ENCODE peak calls at places on chromosomes 16 and 17, in seven cellular contexts. T, W, F, J, S, I and A are unnamed samples. For H3K36me3, the result is how much of the 10 kb centered on the place peaks cover.

GRCh38 chr17:83085103-83085502 is 5.7 kb downstream of the METRNL start:
- DNase-seq in W (no peak), S (no peak), I (no peak), F (no peak), J (no peak), T (no peak), A (no peak)

GRCh38 chr16:81485824-81486554 is 41.4 kb downstream of the CMIP start:
- DNase-seq in S (no peak), T (no peak), J (no peak), F (peak), I (no peak), W (no peak), A (peak)

GRCh38 chr17:50916708-50917417 is 50.7 kb upstream of the TOB1 start:
- DNase-seq in I (no peak), W (no peak), J (no peak), F (no peak), T (no peak), S (no peak), A (no peak)

GRCh38 chr17:3973498-3974137 is 9.4 kb upstream of the ATP2A3 start:
- DNase-seq in S (no peak), J (no peak), F (no peak), T (no peak), W (no peak), I (no peak), A (no peak)

GRCh38 chr17:3965123-3965800 is 1.0 kb upstream of the ATP2A3 start:
- DNase-seq in F (peak), W (peak), J (peak), T (peak), I (peak), S (no peak), A (peak)

GRCh38 chr17:67187927-67188326 is 57.1 kb downstream of the HELZ start:
- DNase-seq in I (no peak), S (no peak), J (no peak), F (no peak), T (no peak), W (no peak), A (no peak)

GRCh38 chr17:73782641-73783381 is 138.6 kb upstream of the SDK2 start:
- DNase-seq in F (peak), I (no peak), T (peak), W (peak), S (no peak), J (no peak), A (no peak)

GRCh38 chr16:81834868-81835267 is 55.8 kb downstream of the PLCG2 start:
- DNase-seq in T (no peak), J (no peak), F (no peak), S (no peak), W (no peak), I (no peak), A (no peak)

GRCh38 chr17:81329279-81329926 is 34.3 kb upstream of the SLC38A10 start:
- DNase-seq in S (peak), F (peak), T (peak), J (no peak), W (peak), I (peak), A (peak)

GRCh38 chr17:78041401-78042179 is 83.1 kb downstream of the TNRC6C start:
- DNase-seq in F (no peak), J (no peak), W (no peak), S (no peak), I (no peak), T (no peak), A (no peak)

GRCh38 chr16:57044931-57045693 is 47.3 kb upstream of the CPNE2 start:
- DNase-seq in W (no peak), I (no peak), F (no peak), T (no peak), S (no peak), J (no peak), A (no peak)

GRCh38 chr17:77502626-77503292 is 362.0 kb downstream of the SEC14L1 start:
- DNase-seq in J (no peak), S (no peak), T (no peak), F (no peak), I (no peak), W (no peak), A (no peak)

GRCh38 chr16:85204242-85205010 is 92.2 kb upstream of the CIBAR2 start:
- DNase-seq in J (no peak), T (no peak), W (no peak), I (no peak), S (no peak), F (no peak), A (no peak)

GRCh38 chr16:20826039-20826566 is 19.8 kb downstream of the REXO5 start:
- DNase-seq in W (no peak), T (no peak), J (no peak), F (no peak), S (no peak), I (no peak), A (no peak)

DNA sequence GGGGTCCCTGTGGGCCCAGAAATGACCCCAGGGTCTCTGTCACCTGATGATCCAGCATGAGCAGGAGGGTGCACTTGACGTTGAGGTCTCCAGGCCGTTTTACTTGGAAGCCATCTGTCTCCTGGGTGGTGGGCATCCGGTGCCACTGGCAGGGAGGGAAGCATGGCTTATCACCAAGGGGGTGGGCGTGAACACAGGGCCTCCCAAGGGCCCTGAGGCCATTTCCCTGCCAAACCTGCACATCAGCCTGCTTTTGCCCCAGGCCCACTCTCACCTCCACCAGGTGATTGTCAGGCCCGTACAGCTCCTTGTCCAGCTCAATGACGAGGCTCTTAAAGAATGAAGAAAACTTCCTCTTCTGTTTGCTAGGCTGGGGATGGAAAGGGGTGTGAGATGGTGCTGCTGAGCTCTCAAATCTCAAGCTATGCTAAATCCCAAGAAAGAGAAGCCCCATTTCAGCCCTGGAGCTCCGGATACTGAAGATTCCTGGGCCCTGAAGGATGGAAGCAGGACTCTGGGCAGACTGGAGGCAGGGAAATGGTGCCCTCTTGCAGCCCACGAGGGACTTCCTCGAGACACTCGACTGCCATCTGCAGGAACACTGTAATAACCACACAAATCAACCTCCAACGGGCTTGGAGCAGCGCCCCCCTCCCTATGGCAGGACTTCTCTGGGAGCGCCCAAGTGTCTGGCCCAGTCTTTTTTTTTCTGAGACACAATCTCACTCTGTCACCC is 7.1 kb upstream of the FTSJ3 start:
- DNase-seq in I (no peak), W (peak), T (peak), S (no peak), J (no peak), F (peak), A (no peak)
- H3K36me3 ChIP-seq in I (half or more), W (under half), T (under half), S (under half), J (under half), F (half or more), A (half or more)

DNA sequence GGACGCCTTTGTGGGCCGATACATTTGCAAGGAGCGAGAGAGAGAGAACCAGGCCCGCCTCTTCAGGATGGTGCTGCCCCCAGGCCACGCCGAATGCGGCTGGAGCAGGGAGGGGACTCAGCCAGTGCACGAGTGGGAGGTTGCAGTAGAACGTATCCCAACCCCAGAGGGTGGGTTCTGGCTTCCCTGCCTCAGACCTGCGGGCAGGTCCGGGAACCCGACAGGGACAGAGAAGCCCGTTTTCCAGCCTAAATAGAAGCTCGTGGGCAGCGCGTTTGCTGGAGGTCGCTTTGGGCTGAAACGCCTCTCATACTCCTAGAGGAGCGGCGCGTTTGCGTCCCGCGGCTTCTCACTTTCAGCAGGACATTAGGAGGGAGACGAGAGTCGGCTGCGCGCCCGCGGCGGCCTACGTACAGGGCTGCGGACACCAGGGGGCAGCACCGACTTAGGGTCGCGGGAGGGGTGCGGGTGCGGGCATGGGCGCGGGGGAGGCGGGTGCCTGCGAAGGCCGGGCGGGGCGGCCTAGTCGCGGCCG is 11.0 kb downstream of the TBX2 start:
- DNase-seq in T (peak), S (peak), J (no peak), F (no peak), W (peak), I (no peak), A (no peak)
- H3K4me3 ChIP-seq in T (no peak), S (peak), J (no peak), F (no peak), W (no peak), I (peak), A (peak)

GRCh38 chr16:27460663-27461482 is 58.9 kb downstream of the IL21R start:
- DNase-seq in I (no peak), S (no peak), T (no peak), F (no peak), J (no peak), W (no peak), A (no peak)

GRCh38 chr16:27462200-27462845 is 60.3 kb downstream of the IL21R start:
- DNase-seq in S (no peak), T (no peak), I (no peak), J (no peak), W (no peak), F (no peak), A (no peak)

GRCh38 chr16:27462846-27463682 is 61.1 kb downstream of the IL21R start:
- DNase-seq in S (no peak), I (no peak), T (no peak), W (no peak), J (no peak), F (no peak), A (no peak)

GRCh38 chr16:27460213-27460612 is 58.2 kb downstream of the IL21R start:
- DNase-seq in W (no peak), S (no peak), T (no peak), J (no peak), F (no peak), I (no peak), A (no peak)

GRCh38 chr16:27461483-27462171 is 59.7 kb downstream of the IL21R start:
- DNase-seq in J (no peak), F (no peak), T (no peak), W (no peak), I (no peak), S (no peak), A (no peak)
- H3K36me3 ChIP-seq in J (under half), F (under half), T (under half), W (under half), I (half or more), S (under half), A (half or more)

GRCh38 chr16:3174618-3175148 is 13.3 kb upstream of the OR1F1 start:
- DNase-seq in F (no peak), W (no peak), J (no peak), T (no peak), I (no peak), S (no peak), A (no peak)
- H3K4me3 ChIP-seq in F (no peak), W (no peak), J (peak), T (no peak), I (no peak), S (no peak), A (no peak)

GRCh38 chr16:50058091-50058771 is 7.5 kb upstream of the HEATR3 start:
- DNase-seq in J (no peak), F (no peak), W (no peak), I (no peak), S (no peak), T (no peak), A (no peak)
- H3K36me3 ChIP-seq in J (under half), F (under half), W (under half), I (under half), S (under half), T (under half), A (under half)

GRCh38 chr17:40553694-40554534 is 11.4 kb downstream of the CCR7 start:
- DNase-seq in W (no peak), J (no peak), I (no peak), S (peak), F (no peak), T (peak), A (peak)
- H3K4me3 ChIP-seq in W (no peak), J (no peak), I (no peak), S (no peak), F (no peak), T (no peak), A (peak)

GRCh38 chr17:1478418-1478817 is 14.1 kb downstream of the MYO1C start:
- DNase-seq in S (no peak), F (no peak), I (no peak), J (no peak), W (no peak), T (no peak), A (no peak)
- H3K36me3 ChIP-seq in S (under half), F (under half), I (under half), J (under half), W (under half), T (under half), A (half or more)

GRCh38 chr17:45290269-45290765 is 26.5 kb downstream of the MAP3K14 start:
- DNase-seq in F (no peak), T (no peak), J (no peak), W (no peak), I (no peak), S (no peak), A (no peak)
- H3K4me3 ChIP-seq in F (no peak), T (no peak), J (no peak), W (no peak), I (no peak), S (no peak), A (no peak)